ENCODE peak calls at places on chromosome 11, in four cellular contexts. One of them, this sample, is unnamed.
A peak's percentile ranks its signal among the peaks of the same experiment; 100 is the strongest.

GRCh38 chr11:130909650-130910049 is 6.6 kb downstream of the SNX19 start:
- DNase-seq in stimulated activated naive CD8-positive, alpha-beta T cell treated with anti-CD3 and anti-CD28 coated beads, Interleukin-15, Interleukin-2, amounts not matched to agents 100 U/mL and 50 U/mL, for 24 hours: no peak
- DNase-seq in fibroblast of lung: peak; percentile 85
- DNase-seq in GM23248: peak; percentile 80
- DNase-seq in this sample: no peak

GRCh38 chr11:123561046-123561781 is 93.2 kb downstream of the SCN3B start:
- DNase-seq in stimulated activated naive CD8-positive, alpha-beta T cell treated with anti-CD3 and anti-CD28 coated beads, Interleukin-15, Interleukin-2, amounts not matched to agents 100 U/mL and 50 U/mL, for 24 hours: no peak
- DNase-seq in fibroblast of lung: no peak
- DNase-seq in GM23248: peak; percentile 61
- DNase-seq in this sample: no peak

GRCh38 chr11:96012086-96012824 is 88.3 kb upstream of the MTMR2 start:
- DNase-seq in stimulated activated naive CD8-positive, alpha-beta T cell treated with anti-CD3 and anti-CD28 coated beads, Interleukin-15, Interleukin-2, amounts not matched to agents 100 U/mL and 50 U/mL, for 24 hours: peak; percentile 44
- DNase-seq in fibroblast of lung: peak; percentile 90
- DNase-seq in GM23248: peak; percentile 82
- DNase-seq in this sample: peak; percentile 39

GRCh38 chr11:86790867-86791849 is 9.2 kb upstream of the PRSS23 start:
- DNase-seq in stimulated activated naive CD8-positive, alpha-beta T cell treated with anti-CD3 and anti-CD28 coated beads, Interleukin-15, Interleukin-2, amounts not matched to agents 100 U/mL and 50 U/mL, for 24 hours: no peak
- DNase-seq in GM23248: no peak
- DNase-seq in fibroblast of lung: no peak
- DNase-seq in this sample: no peak

GRCh38 chr11:27228232-27228631 is 134.8 kb downstream of the CCDC34 start:
- DNase-seq in fibroblast of lung: no peak
- DNase-seq in stimulated activated naive CD8-positive, alpha-beta T cell treated with anti-CD3 and anti-CD28 coated beads, Interleukin-15, Interleukin-2, amounts not matched to agents 100 U/mL and 50 U/mL, for 24 hours: no peak
- DNase-seq in GM23248: no peak
- DNase-seq in this sample: no peak

GRCh38 chr11:2535673-2536439 is 91.0 kb downstream of the KCNQ1 start:
- DNase-seq in GM23248: no peak
- DNase-seq in fibroblast of lung: no peak
- DNase-seq in stimulated activated naive CD8-positive, alpha-beta T cell treated with anti-CD3 and anti-CD28 coated beads, Interleukin-15, Interleukin-2, amounts not matched to agents 100 U/mL and 50 U/mL, for 24 hours: no peak
- DNase-seq in this sample: no peak

GRCh38 chr11:57639321-57640067 is 10.2 kb downstream of the YPEL4 start:
- DNase-seq in GM23248: peak; percentile 23
- DNase-seq in fibroblast of lung: peak; percentile 71
- DNase-seq in stimulated activated naive CD8-positive, alpha-beta T cell treated with anti-CD3 and anti-CD28 coated beads, Interleukin-15, Interleukin-2, amounts not matched to agents 100 U/mL and 50 U/mL, for 24 hours: no peak
- DNase-seq in this sample: no peak

GRCh38 chr11:119776031-119776636 is 47.1 kb upstream of the NECTIN1 start:
- DNase-seq in stimulated activated naive CD8-positive, alpha-beta T cell treated with anti-CD3 and anti-CD28 coated beads, Interleukin-15, Interleukin-2, amounts not matched to agents 100 U/mL and 50 U/mL, for 24 hours: no peak
- DNase-seq in GM23248: no peak
- DNase-seq in fibroblast of lung: no peak
- DNase-seq in this sample: no peak

GRCh38 chr11:72939031-72939430 is 124.8 kb downstream of the ATG16L2 start:
- DNase-seq in GM23248: no peak
- DNase-seq in stimulated activated naive CD8-positive, alpha-beta T cell treated with anti-CD3 and anti-CD28 coated beads, Interleukin-15, Interleukin-2, amounts not matched to agents 100 U/mL and 50 U/mL, for 24 hours: no peak
- DNase-seq in fibroblast of lung: no peak
- DNase-seq in this sample: no peak

GRCh38 chr11:68665471-68665870 is 18.9 kb upstream of the GAL start:
- DNase-seq in stimulated activated naive CD8-positive, alpha-beta T cell treated with anti-CD3 and anti-CD28 coated beads, Interleukin-15, Interleukin-2, amounts not matched to agents 100 U/mL and 50 U/mL, for 24 hours: no peak
- DNase-seq in GM23248: no peak
- DNase-seq in fibroblast of lung: peak; percentile 11
- DNase-seq in this sample: no peak

GRCh38 chr11:109075976-109076375 is 346.0 kb upstream of the C11orf87 start:
- DNase-seq in GM23248: no peak
- DNase-seq in fibroblast of lung: no peak
- DNase-seq in stimulated activated naive CD8-positive, alpha-beta T cell treated with anti-CD3 and anti-CD28 coated beads, Interleukin-15, Interleukin-2, amounts not matched to agents 100 U/mL and 50 U/mL, for 24 hours: no peak
- DNase-seq in this sample: no peak

GRCh38 chr11:69122642-69123431 is 32.9 kb upstream of the SMIM38 start:
- DNase-seq in fibroblast of lung: peak; percentile 58
- DNase-seq in GM23248: peak; percentile 79
- DNase-seq in stimulated activated naive CD8-positive, alpha-beta T cell treated with anti-CD3 and anti-CD28 coated beads, Interleukin-15, Interleukin-2, amounts not matched to agents 100 U/mL and 50 U/mL, for 24 hours: peak; percentile 85
- DNase-seq in this sample: peak; percentile 64

GRCh38 chr11:32440372-32440888 is 5.1 kb upstream of the WT1 start:
- DNase-seq in fibroblast of lung: no peak
- DNase-seq in stimulated activated naive CD8-positive, alpha-beta T cell treated with anti-CD3 and anti-CD28 coated beads, Interleukin-15, Interleukin-2, amounts not matched to agents 100 U/mL and 50 U/mL, for 24 hours: no peak
- DNase-seq in GM23248: no peak
- DNase-seq in this sample: no peak

GRCh38 chr11:73266644-73267015 is 5.5 kb upstream of the P2RY6 start:
- DNase-seq in stimulated activated naive CD8-positive, alpha-beta T cell treated with anti-CD3 and anti-CD28 coated beads, Interleukin-15, Interleukin-2, amounts not matched to agents 100 U/mL and 50 U/mL, for 24 hours: no peak
- DNase-seq in GM23248: no peak
- DNase-seq in fibroblast of lung: no peak
- DNase-seq in this sample: no peak

GRCh38 chr11:3880724-3881123 is 25.3 kb downstream of the STIM1 start:
- DNase-seq in fibroblast of lung: no peak
- DNase-seq in stimulated activated naive CD8-positive, alpha-beta T cell treated with anti-CD3 and anti-CD28 coated beads, Interleukin-15, Interleukin-2, amounts not matched to agents 100 U/mL and 50 U/mL, for 24 hours: no peak
- DNase-seq in GM23248: peak; percentile 43
- DNase-seq in this sample: no peak

GRCh38 chr11:9758676-9759518 is 95.0 kb downstream of the SWAP70 start:
- DNase-seq in GM23248: peak; percentile 84
- DNase-seq in stimulated activated naive CD8-positive, alpha-beta T cell treated with anti-CD3 and anti-CD28 coated beads, Interleukin-15, Interleukin-2, amounts not matched to agents 100 U/mL and 50 U/mL, for 24 hours: peak; percentile 76
- DNase-seq in fibroblast of lung: peak; percentile 78
- DNase-seq in this sample: peak; percentile 67

GRCh38 chr11:126147268-126148111 is 64.0 kb downstream of the RPUSD4 start:
- DNase-seq in fibroblast of lung: no peak
- DNase-seq in GM23248: no peak
- DNase-seq in stimulated activated naive CD8-positive, alpha-beta T cell treated with anti-CD3 and anti-CD28 coated beads, Interleukin-15, Interleukin-2, amounts not matched to agents 100 U/mL and 50 U/mL, for 24 hours: no peak
- DNase-seq in this sample: no peak

GRCh38 chr11:19243143-19243542 is 2.4 kb upstream of the E2F8 start:
- DNase-seq in fibroblast of lung: no peak
- DNase-seq in GM23248: no peak
- DNase-seq in stimulated activated naive CD8-positive, alpha-beta T cell treated with anti-CD3 and anti-CD28 coated beads, Interleukin-15, Interleukin-2, amounts not matched to agents 100 U/mL and 50 U/mL, for 24 hours: no peak
- DNase-seq in this sample: no peak

GRCh38 chr11:2269601-2270321 is 627 bp downstream of the ASCL2 start:
- DNase-seq in fibroblast of lung: peak; percentile 57
- DNase-seq in stimulated activated naive CD8-positive, alpha-beta T cell treated with anti-CD3 and anti-CD28 coated beads, Interleukin-15, Interleukin-2, amounts not matched to agents 100 U/mL and 50 U/mL, for 24 hours: peak; percentile 44
- DNase-seq in GM23248: peak; percentile 63
- DNase-seq in this sample: no peak

GRCh38 chr11:69013009-69013951 is at the start of gene MRGPRF:
- DNase-seq in stimulated activated naive CD8-positive, alpha-beta T cell treated with anti-CD3 and anti-CD28 coated beads, Interleukin-15, Interleukin-2, amounts not matched to agents 100 U/mL and 50 U/mL, for 24 hours: no peak
- DNase-seq in GM23248: peak; percentile 92
- DNase-seq in fibroblast of lung: peak; percentile 97
- DNase-seq in this sample: no peak

GRCh38 chr11:39817248-39817647 is 1642.2 kb downstream of the LRRC4C start:
- DNase-seq in GM23248: no peak
- DNase-seq in stimulated activated naive CD8-positive, alpha-beta T cell treated with anti-CD3 and anti-CD28 coated beads, Interleukin-15, Interleukin-2, amounts not matched to agents 100 U/mL and 50 U/mL, for 24 hours: no peak
- DNase-seq in fibroblast of lung: no peak
- DNase-seq in this sample: no peak

GRCh38 chr11:3879216-3879966 is 23.9 kb downstream of the STIM1 start:
- DNase-seq in fibroblast of lung: no peak
- DNase-seq in GM23248: no peak
- DNase-seq in stimulated activated naive CD8-positive, alpha-beta T cell treated with anti-CD3 and anti-CD28 coated beads, Interleukin-15, Interleukin-2, amounts not matched to agents 100 U/mL and 50 U/mL, for 24 hours: no peak
- DNase-seq in this sample: no peak

GRCh38 chr11:86118201-86118600 is 49.3 kb upstream of the PICALM start:
- DNase-seq in fibroblast of lung: no peak
- DNase-seq in stimulated activated naive CD8-positive, alpha-beta T cell treated with anti-CD3 and anti-CD28 coated beads, Interleukin-15, Interleukin-2, amounts not matched to agents 100 U/mL and 50 U/mL, for 24 hours: no peak
- DNase-seq in GM23248: no peak
- DNase-seq in this sample: no peak

GRCh38 chr11:12445001-12445400 is 67.6 kb downstream of the PARVA start:
- DNase-seq in fibroblast of lung: no peak
- DNase-seq in stimulated activated naive CD8-positive, alpha-beta T cell treated with anti-CD3 and anti-CD28 coated beads, Interleukin-15, Interleukin-2, amounts not matched to agents 100 U/mL and 50 U/mL, for 24 hours: no peak
- DNase-seq in GM23248: no peak
- DNase-seq in this sample: no peak

GRCh38 chr11:69444381-69445130 is 36.9 kb upstream of the LINC01488 start:
- DNase-seq in GM23248: peak; percentile 91
- DNase-seq in fibroblast of lung: peak; percentile 94
- DNase-seq in stimulated activated naive CD8-positive, alpha-beta T cell treated with anti-CD3 and anti-CD28 coated beads, Interleukin-15, Interleukin-2, amounts not matched to agents 100 U/mL and 50 U/mL, for 24 hours: peak; percentile 22
- DNase-seq in this sample: no peak

GRCh38 chr11:57072640-57073039 is 83.9 kb downstream of the OR5AK2 start:
- DNase-seq in fibroblast of lung: peak; percentile 98
- DNase-seq in GM23248: peak; percentile 97
- DNase-seq in stimulated activated naive CD8-positive, alpha-beta T cell treated with anti-CD3 and anti-CD28 coated beads, Interleukin-15, Interleukin-2, amounts not matched to agents 100 U/mL and 50 U/mL, for 24 hours: no peak
- DNase-seq in this sample: peak; percentile 70

GRCh38 chr11:117841582-117842031 is 17.1 kb upstream of the FXYD2 start:
- DNase-seq in stimulated activated naive CD8-positive, alpha-beta T cell treated with anti-CD3 and anti-CD28 coated beads, Interleukin-15, Interleukin-2, amounts not matched to agents 100 U/mL and 50 U/mL, for 24 hours: no peak
- DNase-seq in GM23248: no peak
- DNase-seq in fibroblast of lung: no peak
- DNase-seq in this sample: no peak

GRCh38 chr11:66543263-66544107 is 2.4 kb downstream of the ZDHHC24 start:
- DNase-seq in GM23248: no peak
- DNase-seq in stimulated activated naive CD8-positive, alpha-beta T cell treated with anti-CD3 and anti-CD28 coated beads, Interleukin-15, Interleukin-2, amounts not matched to agents 100 U/mL and 50 U/mL, for 24 hours: peak; percentile 73
- DNase-seq in fibroblast of lung: peak; percentile 47
- DNase-seq in this sample: no peak